ENCODE peak calls at places on chromosome 12, in five cellular contexts. One of them, this sample, is unnamed.

GRCh38 chr12:101110856-101111255 is 99.2 kb downstream of the SLC5A8 start:
- DNase-seq in progenitor cell of endocrine pancreas: no peak
- DNase-seq in cardiac septum: no peak
- DNase-seq in HS-27A: no peak
- DNase-seq in GM12864: no peak
- DNase-seq in this sample: no peak

GRCh38 chr12:69096669-69097364 is 142.6 kb upstream of the CPSF6 start:
- DNase-seq in progenitor cell of endocrine pancreas: no peak
- DNase-seq in cardiac septum: no peak
- DNase-seq in HS-27A: no peak
- DNase-seq in GM12864: no peak
- DNase-seq in this sample: no peak

GRCh38 chr12:111393700-111394275 is 11.9 kb upstream of the SH2B3 start:
- DNase-seq in progenitor cell of endocrine pancreas: no peak
- DNase-seq in cardiac septum: no peak
- DNase-seq in HS-27A: no peak
- DNase-seq in GM12864: no peak
- DNase-seq in this sample: peak

GRCh38 chr12:102521662-102522277 is 41.4 kb upstream of the IGF1 start:
- DNase-seq in progenitor cell of endocrine pancreas: no peak
- DNase-seq in cardiac septum: no peak
- DNase-seq in HS-27A: no peak
- DNase-seq in GM12864: no peak
- DNase-seq in this sample: no peak

GRCh38 chr12:126353604-126354003 is 1288.4 kb downstream of the AACS start:
- DNase-seq in progenitor cell of endocrine pancreas: no peak
- DNase-seq in cardiac septum: no peak
- DNase-seq in HS-27A: no peak
- DNase-seq in GM12864: no peak
- DNase-seq in this sample: no peak

GRCh38 chr12:414841-415240 is 13.4 kb downstream of the CCDC77 start:
- DNase-seq in progenitor cell of endocrine pancreas: no peak
- DNase-seq in cardiac septum: no peak
- DNase-seq in HS-27A: no peak
- DNase-seq in GM12864: no peak
- DNase-seq in this sample: no peak

GRCh38 chr12:18139989-18140596 is 50.1 kb upstream of the RERGL start:
- DNase-seq in progenitor cell of endocrine pancreas: no peak
- DNase-seq in cardiac septum: no peak
- DNase-seq in HS-27A: no peak
- DNase-seq in GM12864: no peak
- DNase-seq in this sample: no peak

GRCh38 chr12:5694759-5695409 is 250.2 kb downstream of the ANO2 start:
- DNase-seq in progenitor cell of endocrine pancreas: no peak
- DNase-seq in cardiac septum: no peak
- DNase-seq in HS-27A: peak
- DNase-seq in GM12864: no peak
- DNase-seq in this sample: no peak

GRCh38 chr12:124036117-124037109 is 63.4 kb downstream of the ZNF664 start:
- DNase-seq in progenitor cell of endocrine pancreas: no peak
- DNase-seq in cardiac septum: no peak
- DNase-seq in HS-27A: no peak
- DNase-seq in GM12864: peak
- DNase-seq in this sample: no peak

GRCh38 chr12:7512528-7512927 is 9.0 kb upstream of the CD163 start:
- DNase-seq in progenitor cell of endocrine pancreas: no peak
- DNase-seq in cardiac septum: no peak
- DNase-seq in HS-27A: peak
- DNase-seq in GM12864: no peak
- DNase-seq in this sample: no peak

GRCh38 chr12:132649226-132649945 is 30.8 kb downstream of the P2RX2 start:
- DNase-seq in progenitor cell of endocrine pancreas: no peak
- DNase-seq in cardiac septum: no peak
- DNase-seq in HS-27A: no peak
- DNase-seq in GM12864: no peak
- DNase-seq in this sample: no peak

GRCh38 chr12:117076410-117077372 is 22.5 kb downstream of the TESC start:
- DNase-seq in progenitor cell of endocrine pancreas: no peak
- DNase-seq in cardiac septum: no peak
- DNase-seq in HS-27A: no peak
- DNase-seq in GM12864: no peak
- DNase-seq in this sample: no peak

GRCh38 chr12:76952995-76953394 is 74.2 kb upstream of the CSRP2 start:
- DNase-seq in progenitor cell of endocrine pancreas: no peak
- DNase-seq in cardiac septum: no peak
- DNase-seq in HS-27A: no peak
- DNase-seq in GM12864: no peak
- DNase-seq in this sample: no peak

GRCh38 chr12:1644523-1645438 is 15.8 kb downstream of the WNT5B start:
- DNase-seq in progenitor cell of endocrine pancreas: no peak
- DNase-seq in cardiac septum: no peak
- DNase-seq in HS-27A: no peak
- DNase-seq in GM12864: no peak
- DNase-seq in this sample: peak

GRCh38 chr12:91935299-91935698 is 210.3 kb downstream of the BTG1 start:
- DNase-seq in progenitor cell of endocrine pancreas: no peak
- DNase-seq in cardiac septum: no peak
- DNase-seq in HS-27A: no peak
- DNase-seq in GM12864: no peak
- DNase-seq in this sample: no peak

GRCh38 chr12:71536279-71536938 is 96.8 kb downstream of the LGR5 start:
- DNase-seq in progenitor cell of endocrine pancreas: no peak
- DNase-seq in cardiac septum: no peak
- DNase-seq in HS-27A: no peak
- DNase-seq in GM12864: no peak
- DNase-seq in this sample: no peak

GRCh38 chr12:129089576-129089975 is 236.3 kb downstream of the GLT1D1 start:
- DNase-seq in progenitor cell of endocrine pancreas: no peak
- DNase-seq in cardiac septum: no peak
- DNase-seq in HS-27A: no peak
- DNase-seq in GM12864: no peak
- DNase-seq in this sample: no peak

GRCh38 chr12:112352921-112353320 is 29.3 kb downstream of the HECTD4 start:
- DNase-seq in progenitor cell of endocrine pancreas: no peak
- DNase-seq in cardiac septum: no peak
- DNase-seq in HS-27A: no peak
- DNase-seq in GM12864: no peak
- DNase-seq in this sample: no peak

GRCh38 chr12:63304844-63305243 is 153.8 kb upstream of the AVPR1A start:
- DNase-seq in progenitor cell of endocrine pancreas: no peak
- DNase-seq in cardiac septum: no peak
- DNase-seq in HS-27A: no peak
- DNase-seq in GM12864: no peak
- DNase-seq in this sample: no peak

GRCh38 chr12:95834572-95834971 is 24.2 kb upstream of the SNRPF start:
- DNase-seq in progenitor cell of endocrine pancreas: no peak
- DNase-seq in cardiac septum: no peak
- DNase-seq in HS-27A: no peak
- DNase-seq in GM12864: no peak
- DNase-seq in this sample: no peak

This sample was measured in heart left ventricle.